ENCODE peak calls at places on chromosomes 16 and 17, in five cellular contexts. One of them, this sample, is unnamed.

GRCh38 chr16:84739349-84740124 is 39.7 kb downstream of the USP10 start:
- DNase-seq in MM.1S: no peak
- DNase-seq in H1: no peak
- DNase-seq in K562: no peak
- DNase-seq in HCT116: no peak
- DNase-seq in this sample: peak

GRCh38 chr17:28335959-28336871 is 654 bp downstream of the TNFAIP1 start:
- DNase-seq in MM.1S: no peak
- DNase-seq in H1: no peak
- DNase-seq in HCT116: peak
- DNase-seq in K562: peak
- DNase-seq in this sample: peak

GRCh38 chr17:63249256-63250006 is 196.7 kb downstream of the CYB561 start:
- DNase-seq in H1: no peak
- DNase-seq in K562: no peak
- DNase-seq in MM.1S: no peak
- DNase-seq in HCT116: no peak
- DNase-seq in this sample: peak

GRCh38 chr17:66619196-66619595 is 215.7 kb upstream of the CACNG5 start:
- DNase-seq in H1: no peak
- DNase-seq in MM.1S: no peak
- DNase-seq in K562: no peak
- DNase-seq in HCT116: no peak
- DNase-seq in this sample: no peak

GRCh38 chr16:88807142-88807625 is 3.6 kb downstream of the CDT1 start:
- DNase-seq in MM.1S: no peak
- DNase-seq in K562: no peak
- DNase-seq in H1: no peak
- DNase-seq in HCT116: no peak
- DNase-seq in this sample: no peak

GRCh38 chr16:56493815-56494214 is 26.0 kb downstream of the BBS2 start:
- DNase-seq in H1: no peak
- DNase-seq in MM.1S: no peak
- DNase-seq in HCT116: no peak
- DNase-seq in K562: no peak
- DNase-seq in this sample: no peak

GRCh38 chr17:48954300-48954755 is 9.7 kb upstream of the SNF8 start:
- DNase-seq in K562: peak
- DNase-seq in H1: no peak
- DNase-seq in HCT116: peak
- DNase-seq in MM.1S: no peak
- DNase-seq in this sample: peak

GRCh38 chr16:86856946-86857586 is 278.7 kb downstream of the FOXL1 start:
- DNase-seq in K562: peak
- DNase-seq in H1: no peak
- DNase-seq in HCT116: no peak
- DNase-seq in MM.1S: no peak
- DNase-seq in this sample: no peak

GRCh38 chr16:68737046-68737729 is at the start of gene CDH1:
- DNase-seq in HCT116: peak
- DNase-seq in H1: peak
- DNase-seq in MM.1S: no peak
- DNase-seq in K562: no peak
- DNase-seq in this sample: no peak

GRCh38 chr16:66996324-66996982 is 8.1 kb downstream of the CES4A start:
- DNase-seq in HCT116: no peak
- DNase-seq in MM.1S: no peak
- DNase-seq in H1: no peak
- DNase-seq in K562: no peak
- DNase-seq in this sample: peak

GRCh38 chr17:77859035-77859360 is 99.5 kb upstream of the TNRC6C start:
- DNase-seq in H1: no peak
- DNase-seq in K562: no peak
- DNase-seq in MM.1S: no peak
- DNase-seq in HCT116: no peak
- DNase-seq in this sample: no peak

GRCh38 chr16:69329369-69330285 is 761 bp downstream of the PDF start:
- DNase-seq in MM.1S: peak
- DNase-seq in K562: peak
- DNase-seq in H1: no peak
- DNase-seq in HCT116: no peak
- DNase-seq in this sample: peak

GRCh38 chr17:43534909-43535308 is 11.2 kb downstream of the ETV4 start:
- DNase-seq in H1: no peak
- DNase-seq in K562: peak
- DNase-seq in MM.1S: no peak
- DNase-seq in HCT116: no peak
- DNase-seq in this sample: no peak

GRCh38 chr16:56202036-56202435 is 10.7 kb downstream of the GNAO1 start:
- DNase-seq in K562: no peak
- DNase-seq in HCT116: no peak
- DNase-seq in MM.1S: no peak
- DNase-seq in H1: no peak
- DNase-seq in this sample: peak

GRCh38 chr17:54867634-54868033 is 33.0 kb upstream of the TOM1L1 start:
- DNase-seq in K562: no peak
- DNase-seq in H1: no peak
- DNase-seq in HCT116: no peak
- DNase-seq in MM.1S: no peak
- DNase-seq in this sample: no peak

GRCh38 chr16:49048557-49048956 is 233.1 kb downstream of the CBLN1 start:
- DNase-seq in MM.1S: no peak
- DNase-seq in K562: no peak
- DNase-seq in HCT116: peak
- DNase-seq in H1: no peak
- DNase-seq in this sample: peak

GRCh38 chr17:18377437-18378204 is at the start of gene EVPLL:
- DNase-seq in HCT116: no peak
- DNase-seq in MM.1S: peak
- DNase-seq in K562: no peak
- DNase-seq in H1: no peak
- DNase-seq in this sample: peak

GRCh38 chr17:6279659-6280058 is 155.3 kb downstream of the AIPL1 start:
- DNase-seq in K562: peak
- DNase-seq in H1: peak
- DNase-seq in MM.1S: peak
- DNase-seq in HCT116: peak
- DNase-seq in this sample: no peak

GRCh38 chr17:39014795-39015545 is 47.8 kb upstream of the FBXO47 start:
- DNase-seq in HCT116: no peak
- DNase-seq in MM.1S: no peak
- DNase-seq in H1: no peak
- DNase-seq in K562: no peak
- DNase-seq in this sample: no peak

GRCh38 chr17:39009471-39010085 is 42.4 kb upstream of the FBXO47 start:
- DNase-seq in HCT116: no peak
- DNase-seq in H1: no peak
- DNase-seq in K562: no peak
- DNase-seq in MM.1S: no peak
- DNase-seq in this sample: no peak

GRCh38 chr17:39012725-39013124 is 45.5 kb upstream of the FBXO47 start:
- DNase-seq in MM.1S: no peak
- DNase-seq in HCT116: no peak
- DNase-seq in H1: no peak
- DNase-seq in K562: no peak
- DNase-seq in this sample: no peak

GRCh38 chr17:39014044-39014794 is 47.0 kb upstream of the FBXO47 start:
- DNase-seq in H1: no peak
- DNase-seq in K562: peak
- DNase-seq in MM.1S: no peak
- DNase-seq in HCT116: no peak
- DNase-seq in this sample: peak

GRCh38 chr17:39011907-39012468 is 44.8 kb upstream of the FBXO47 start:
- DNase-seq in K562: no peak
- DNase-seq in H1: peak
- DNase-seq in HCT116: no peak
- DNase-seq in MM.1S: no peak
- DNase-seq in this sample: no peak
- H3K4me3 ChIP-seq in K562: no peak
- H3K4me3 ChIP-seq in H1: peak
- H3K4me3 ChIP-seq in HCT116: no peak
- H3K4me3 ChIP-seq in MM.1S: no peak
- H3K4me3 ChIP-seq in this sample: no peak

GRCh38 chr17:79609616-79610150 is 1.2 kb downstream of the RBFOX3 start:
- DNase-seq in MM.1S: no peak
- DNase-seq in H1: no peak
- DNase-seq in HCT116: no peak
- DNase-seq in K562: no peak
- DNase-seq in this sample: no peak

GRCh38 chr17:79607941-79608728 is 2.7 kb downstream of the RBFOX3 start:
- DNase-seq in H1: peak
- DNase-seq in MM.1S: no peak
- DNase-seq in HCT116: peak
- DNase-seq in K562: peak
- DNase-seq in this sample: peak

GRCh38 chr17:79610151-79610645 is 653 bp downstream of the RBFOX3 start:
- DNase-seq in HCT116: no peak
- DNase-seq in K562: no peak
- DNase-seq in MM.1S: no peak
- DNase-seq in H1: no peak
- DNase-seq in this sample: no peak

GRCh38 chr17:79608729-79609039 is 2.2 kb downstream of the RBFOX3 start:
- DNase-seq in K562: peak
- DNase-seq in MM.1S: no peak
- DNase-seq in H1: no peak
- DNase-seq in HCT116: no peak
- DNase-seq in this sample: no peak

GRCh38 chr17:79609175-79609589 is 1.7 kb downstream of the RBFOX3 start:
- DNase-seq in MM.1S: no peak
- DNase-seq in HCT116: no peak
- DNase-seq in H1: no peak
- DNase-seq in K562: no peak
- DNase-seq in this sample: no peak
- TF ChIP-seq EZH2 in MM.1S: peak
- TF ChIP-seq EZH2 in HCT116: no peak
- TF ChIP-seq EZH2 in H1: peak
- TF ChIP-seq EZH2 in K562: no peak
- TF ChIP-seq EZH2 in this sample: no peak

DNA sequence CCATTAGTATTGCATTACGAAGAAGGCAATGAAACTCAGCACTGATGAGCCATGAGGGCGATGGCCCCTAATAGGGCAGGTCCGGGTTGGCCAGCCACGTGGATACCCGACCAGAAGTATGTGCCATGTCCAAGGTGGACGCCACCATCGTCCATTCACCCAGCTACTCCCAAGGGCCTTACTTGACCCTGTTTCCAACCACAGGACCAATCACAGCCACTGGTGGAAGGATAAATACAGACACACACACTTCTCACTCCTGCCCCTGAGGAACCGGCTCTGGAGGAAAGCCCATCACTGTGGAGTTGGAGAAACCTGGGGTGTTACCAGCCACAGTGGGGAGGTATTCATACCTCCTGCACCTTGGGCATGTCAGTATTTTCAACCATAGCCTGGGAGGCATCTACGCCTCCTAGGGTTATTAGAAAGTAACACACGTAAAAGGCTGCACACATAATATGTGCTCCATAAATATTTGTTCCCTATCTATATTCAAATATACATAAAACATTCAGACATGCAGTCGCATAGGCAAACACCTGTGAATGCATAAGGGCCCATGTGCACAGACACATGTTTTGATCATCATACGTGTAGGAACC is 5.4 kb upstream of the ITGA3 start:
- DNase-seq in K562: no peak
- DNase-seq in MM.1S: no peak
- DNase-seq in HCT116: no peak
- DNase-seq in H1: no peak
- DNase-seq in this sample: no peak
- H3K9ac ChIP-seq in K562: no peak
- H3K9ac ChIP-seq in MM.1S: no peak
- H3K9ac ChIP-seq in HCT116: peak
- H3K9ac ChIP-seq in H1: no peak
- H3K9ac ChIP-seq in this sample: no peak

GRCh38 chr17:7354262-7354781 is 634 bp upstream of the TMEM95 start:
- DNase-seq in MM.1S: no peak
- DNase-seq in H1: no peak
- DNase-seq in K562: no peak
- DNase-seq in HCT116: no peak
- DNase-seq in this sample: peak
- H3K4me3 ChIP-seq in MM.1S: no peak
- H3K4me3 ChIP-seq in H1: no peak
- H3K4me3 ChIP-seq in K562: no peak
- H3K4me3 ChIP-seq in HCT116: no peak
- H3K4me3 ChIP-seq in this sample: no peak

GRCh38 chr17:36936455-36936934 is 780 bp upstream of the LHX1 start:
- DNase-seq in K562: no peak
- DNase-seq in HCT116: no peak
- DNase-seq in MM.1S: no peak
- DNase-seq in H1: no peak
- DNase-seq in this sample: no peak
- TF ChIP-seq EZH2 in K562: no peak
- TF ChIP-seq EZH2 in HCT116: no peak
- TF ChIP-seq EZH2 in MM.1S: peak
- TF ChIP-seq EZH2 in H1: no peak
- TF ChIP-seq EZH2 in this sample: peak

DNA sequence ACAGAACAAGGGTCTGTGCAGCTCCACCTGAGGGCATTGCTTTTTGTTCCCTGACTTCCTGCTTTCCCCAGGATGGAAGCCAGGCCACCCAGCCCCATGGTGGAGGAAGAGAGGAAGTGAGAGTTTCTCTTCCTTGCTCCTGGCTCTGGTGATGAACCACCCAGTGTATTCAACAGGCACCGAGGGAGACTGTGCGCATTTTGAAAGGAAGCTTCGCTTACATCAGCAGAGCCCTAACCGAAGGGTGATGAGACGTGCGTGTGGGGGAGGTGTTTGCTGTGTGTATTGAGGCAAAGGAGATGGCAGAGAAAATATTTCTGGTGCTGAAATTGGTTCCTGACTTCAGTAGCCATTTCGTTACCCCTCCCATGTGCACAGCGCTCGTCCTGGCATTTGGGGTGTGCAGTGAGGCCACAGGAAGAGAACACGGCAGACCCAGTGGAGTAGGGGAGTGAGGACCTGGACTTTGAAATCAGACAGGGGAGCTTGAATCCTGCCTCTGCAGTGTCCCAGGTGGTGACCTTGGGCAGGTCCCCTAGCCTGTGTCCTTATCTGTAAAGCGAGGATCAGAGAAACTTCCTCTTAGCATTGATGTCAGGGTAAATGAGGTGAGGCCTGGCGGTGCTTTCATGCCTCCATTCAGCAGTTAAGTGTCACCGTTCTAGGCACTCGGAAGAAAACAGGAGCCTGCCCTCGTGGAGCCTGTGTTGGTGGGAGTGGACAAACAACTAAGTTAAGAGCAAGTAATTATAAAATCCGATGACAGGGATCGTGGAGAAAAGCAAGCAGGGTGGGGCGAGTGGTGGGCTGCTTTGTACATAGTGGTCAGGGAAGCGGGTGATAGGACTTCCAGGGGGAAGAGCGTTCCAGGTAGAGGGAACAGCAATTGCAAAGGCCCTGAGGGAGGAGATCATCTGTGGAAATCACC is 7.4 kb downstream of the CMIP start:
- DNase-seq in HCT116: no peak
- DNase-seq in K562: peak
- DNase-seq in MM.1S: no peak
- DNase-seq in H1: no peak
- DNase-seq in this sample: no peak
- H3K9ac ChIP-seq in HCT116: no peak
- H3K9ac ChIP-seq in K562: peak
- H3K9ac ChIP-seq in MM.1S: no peak
- H3K9ac ChIP-seq in H1: no peak
- H3K9ac ChIP-seq in this sample: no peak